ENCODE peak calls at places on chromosome 16, in nine cellular contexts. One of them, this sample, is unnamed.

GRCh38 chr16:77540656-77541055 is 105.8 kb upstream of the ADAMTS18 start:
- DNase-seq in Caco-2: no peak
- DNase-seq in activated naive CD4-positive, alpha-beta T cell treated with anti-CD3 and anti-CD28 coated beads, Interleukin-2, amount 10 ng/mL, durations not matched to agents 7 days and 5 days: no peak
- DNase-seq in activated T-cell treated with anti-CD3 and anti-CD28 coated beads for 1 hour: no peak
- DNase-seq in NCI-H1092: no peak
- DNase-seq in GM12891: no peak
- DNase-seq in activated CD8-positive, alpha-beta memory T cell treated with anti-CD3 and anti-CD28 coated beads for 48 hours: no peak
- DNase-seq in stimulated activated CD8-positive, alpha-beta memory T cell treated with anti-CD3 and anti-CD28 coated beads, Interleukin-15, amount 100 ng/mL, for 24 hours: no peak
- DNase-seq in activated naive CD8-positive, alpha-beta T cell treated with anti-CD3 and anti-CD28 coated beads, Interleukin-2, amount 50 U/mL, for 24 hours: no peak
- DNase-seq in this sample: no peak

GRCh38 chr16:12548270-12548983 is 255.3 kb downstream of the CPPED1 start:
- DNase-seq in Caco-2: no peak
- DNase-seq in activated naive CD4-positive, alpha-beta T cell treated with anti-CD3 and anti-CD28 coated beads, Interleukin-2, amount 10 ng/mL, durations not matched to agents 7 days and 5 days: no peak
- DNase-seq in activated T-cell treated with anti-CD3 and anti-CD28 coated beads for 1 hour: no peak
- DNase-seq in NCI-H1092: no peak
- DNase-seq in GM12891: no peak
- DNase-seq in activated CD8-positive, alpha-beta memory T cell treated with anti-CD3 and anti-CD28 coated beads for 48 hours: no peak
- DNase-seq in stimulated activated CD8-positive, alpha-beta memory T cell treated with anti-CD3 and anti-CD28 coated beads, Interleukin-15, amount 100 ng/mL, for 24 hours: no peak
- DNase-seq in activated naive CD8-positive, alpha-beta T cell treated with anti-CD3 and anti-CD28 coated beads, Interleukin-2, amount 50 U/mL, for 24 hours: no peak
- DNase-seq in this sample: no peak

GRCh38 chr16:89564476-89565255 is 4.2 kb downstream of the RPL13 start:
- DNase-seq in Caco-2: no peak
- DNase-seq in activated naive CD4-positive, alpha-beta T cell treated with anti-CD3 and anti-CD28 coated beads, Interleukin-2, amount 10 ng/mL, durations not matched to agents 7 days and 5 days: no peak
- DNase-seq in activated T-cell treated with anti-CD3 and anti-CD28 coated beads for 1 hour: no peak
- DNase-seq in NCI-H1092: no peak
- DNase-seq in GM12891: no peak
- DNase-seq in activated CD8-positive, alpha-beta memory T cell treated with anti-CD3 and anti-CD28 coated beads for 48 hours: no peak
- DNase-seq in stimulated activated CD8-positive, alpha-beta memory T cell treated with anti-CD3 and anti-CD28 coated beads, Interleukin-15, amount 100 ng/mL, for 24 hours: no peak
- DNase-seq in activated naive CD8-positive, alpha-beta T cell treated with anti-CD3 and anti-CD28 coated beads, Interleukin-2, amount 50 U/mL, for 24 hours: peak
- DNase-seq in this sample: no peak

GRCh38 chr16:72092832-72093447 is 480 bp downstream of the TXNL4B start:
- DNase-seq in Caco-2: no peak
- DNase-seq in activated naive CD4-positive, alpha-beta T cell treated with anti-CD3 and anti-CD28 coated beads, Interleukin-2, amount 10 ng/mL, durations not matched to agents 7 days and 5 days: no peak
- DNase-seq in activated T-cell treated with anti-CD3 and anti-CD28 coated beads for 1 hour: no peak
- DNase-seq in NCI-H1092: no peak
- DNase-seq in GM12891: no peak
- DNase-seq in activated CD8-positive, alpha-beta memory T cell treated with anti-CD3 and anti-CD28 coated beads for 48 hours: no peak
- DNase-seq in stimulated activated CD8-positive, alpha-beta memory T cell treated with anti-CD3 and anti-CD28 coated beads, Interleukin-15, amount 100 ng/mL, for 24 hours: no peak
- DNase-seq in activated naive CD8-positive, alpha-beta T cell treated with anti-CD3 and anti-CD28 coated beads, Interleukin-2, amount 50 U/mL, for 24 hours: peak
- DNase-seq in this sample: no peak

GRCh38 chr16:20944861-20945390 is 44.4 kb downstream of the LYRM1 start:
- DNase-seq in Caco-2: no peak
- DNase-seq in activated naive CD4-positive, alpha-beta T cell treated with anti-CD3 and anti-CD28 coated beads, Interleukin-2, amount 10 ng/mL, durations not matched to agents 7 days and 5 days: peak
- DNase-seq in activated T-cell treated with anti-CD3 and anti-CD28 coated beads for 1 hour: no peak
- DNase-seq in NCI-H1092: no peak
- DNase-seq in GM12891: no peak
- DNase-seq in activated CD8-positive, alpha-beta memory T cell treated with anti-CD3 and anti-CD28 coated beads for 48 hours: peak
- DNase-seq in stimulated activated CD8-positive, alpha-beta memory T cell treated with anti-CD3 and anti-CD28 coated beads, Interleukin-15, amount 100 ng/mL, for 24 hours: no peak
- DNase-seq in activated naive CD8-positive, alpha-beta T cell treated with anti-CD3 and anti-CD28 coated beads, Interleukin-2, amount 50 U/mL, for 24 hours: peak
- DNase-seq in this sample: no peak

GRCh38 chr16:85936761-85937343 is 37.9 kb downstream of the IRF8 start:
- DNase-seq in Caco-2: no peak
- DNase-seq in activated naive CD4-positive, alpha-beta T cell treated with anti-CD3 and anti-CD28 coated beads, Interleukin-2, amount 10 ng/mL, durations not matched to agents 7 days and 5 days: no peak
- DNase-seq in activated T-cell treated with anti-CD3 and anti-CD28 coated beads for 1 hour: no peak
- DNase-seq in NCI-H1092: no peak
- DNase-seq in GM12891: no peak
- DNase-seq in activated CD8-positive, alpha-beta memory T cell treated with anti-CD3 and anti-CD28 coated beads for 48 hours: no peak
- DNase-seq in stimulated activated CD8-positive, alpha-beta memory T cell treated with anti-CD3 and anti-CD28 coated beads, Interleukin-15, amount 100 ng/mL, for 24 hours: no peak
- DNase-seq in activated naive CD8-positive, alpha-beta T cell treated with anti-CD3 and anti-CD28 coated beads, Interleukin-2, amount 50 U/mL, for 24 hours: peak
- DNase-seq in this sample: no peak

GRCh38 chr16:81473969-81474959 is 29.7 kb downstream of the CMIP start:
- DNase-seq in Caco-2: no peak
- DNase-seq in activated naive CD4-positive, alpha-beta T cell treated with anti-CD3 and anti-CD28 coated beads, Interleukin-2, amount 10 ng/mL, durations not matched to agents 7 days and 5 days: no peak
- DNase-seq in activated T-cell treated with anti-CD3 and anti-CD28 coated beads for 1 hour: no peak
- DNase-seq in NCI-H1092: no peak
- DNase-seq in GM12891: no peak
- DNase-seq in activated CD8-positive, alpha-beta memory T cell treated with anti-CD3 and anti-CD28 coated beads for 48 hours: no peak
- DNase-seq in stimulated activated CD8-positive, alpha-beta memory T cell treated with anti-CD3 and anti-CD28 coated beads, Interleukin-15, amount 100 ng/mL, for 24 hours: no peak
- DNase-seq in activated naive CD8-positive, alpha-beta T cell treated with anti-CD3 and anti-CD28 coated beads, Interleukin-2, amount 50 U/mL, for 24 hours: no peak
- DNase-seq in this sample: no peak

GRCh38 chr16:56519459-56520250 is at the start of gene BBS2:
- DNase-seq in Caco-2: peak
- DNase-seq in activated naive CD4-positive, alpha-beta T cell treated with anti-CD3 and anti-CD28 coated beads, Interleukin-2, amount 10 ng/mL, durations not matched to agents 7 days and 5 days: peak
- DNase-seq in activated T-cell treated with anti-CD3 and anti-CD28 coated beads for 1 hour: peak
- DNase-seq in NCI-H1092: peak
- DNase-seq in GM12891: peak
- DNase-seq in activated CD8-positive, alpha-beta memory T cell treated with anti-CD3 and anti-CD28 coated beads for 48 hours: peak
- DNase-seq in stimulated activated CD8-positive, alpha-beta memory T cell treated with anti-CD3 and anti-CD28 coated beads, Interleukin-15, amount 100 ng/mL, for 24 hours: peak
- DNase-seq in activated naive CD8-positive, alpha-beta T cell treated with anti-CD3 and anti-CD28 coated beads, Interleukin-2, amount 50 U/mL, for 24 hours: peak
- DNase-seq in this sample: no peak

GRCh38 chr16:56814537-56815432 is 50.2 kb upstream of the SLC12A3 start:
- DNase-seq in Caco-2: peak
- DNase-seq in activated naive CD4-positive, alpha-beta T cell treated with anti-CD3 and anti-CD28 coated beads, Interleukin-2, amount 10 ng/mL, durations not matched to agents 7 days and 5 days: no peak
- DNase-seq in activated T-cell treated with anti-CD3 and anti-CD28 coated beads for 1 hour: no peak
- DNase-seq in NCI-H1092: no peak
- DNase-seq in GM12891: no peak
- DNase-seq in activated CD8-positive, alpha-beta memory T cell treated with anti-CD3 and anti-CD28 coated beads for 48 hours: no peak
- DNase-seq in stimulated activated CD8-positive, alpha-beta memory T cell treated with anti-CD3 and anti-CD28 coated beads, Interleukin-15, amount 100 ng/mL, for 24 hours: no peak
- DNase-seq in activated naive CD8-positive, alpha-beta T cell treated with anti-CD3 and anti-CD28 coated beads, Interleukin-2, amount 50 U/mL, for 24 hours: no peak
- DNase-seq in this sample: no peak

GRCh38 chr16:85213926-85214294 is 101.6 kb upstream of the CIBAR2 start:
- DNase-seq in Caco-2: no peak
- DNase-seq in activated naive CD4-positive, alpha-beta T cell treated with anti-CD3 and anti-CD28 coated beads, Interleukin-2, amount 10 ng/mL, durations not matched to agents 7 days and 5 days: no peak
- DNase-seq in activated T-cell treated with anti-CD3 and anti-CD28 coated beads for 1 hour: no peak
- DNase-seq in NCI-H1092: no peak
- DNase-seq in GM12891: no peak
- DNase-seq in activated CD8-positive, alpha-beta memory T cell treated with anti-CD3 and anti-CD28 coated beads for 48 hours: no peak
- DNase-seq in stimulated activated CD8-positive, alpha-beta memory T cell treated with anti-CD3 and anti-CD28 coated beads, Interleukin-15, amount 100 ng/mL, for 24 hours: no peak
- DNase-seq in activated naive CD8-positive, alpha-beta T cell treated with anti-CD3 and anti-CD28 coated beads, Interleukin-2, amount 50 U/mL, for 24 hours: no peak
- DNase-seq in this sample: no peak

GRCh38 chr16:56985288-56985961 is 3.9 kb upstream of the NLRC5 start:
- DNase-seq in Caco-2: no peak
- DNase-seq in activated naive CD4-positive, alpha-beta T cell treated with anti-CD3 and anti-CD28 coated beads, Interleukin-2, amount 10 ng/mL, durations not matched to agents 7 days and 5 days: no peak
- DNase-seq in activated T-cell treated with anti-CD3 and anti-CD28 coated beads for 1 hour: no peak
- DNase-seq in NCI-H1092: no peak
- DNase-seq in GM12891: no peak
- DNase-seq in activated CD8-positive, alpha-beta memory T cell treated with anti-CD3 and anti-CD28 coated beads for 48 hours: no peak
- DNase-seq in stimulated activated CD8-positive, alpha-beta memory T cell treated with anti-CD3 and anti-CD28 coated beads, Interleukin-15, amount 100 ng/mL, for 24 hours: no peak
- DNase-seq in activated naive CD8-positive, alpha-beta T cell treated with anti-CD3 and anti-CD28 coated beads, Interleukin-2, amount 50 U/mL, for 24 hours: peak
- DNase-seq in this sample: no peak

GRCh38 chr16:89256651-89257254 is 39.2 kb downstream of the ZNF778 start:
- DNase-seq in Caco-2: peak
- DNase-seq in activated naive CD4-positive, alpha-beta T cell treated with anti-CD3 and anti-CD28 coated beads, Interleukin-2, amount 10 ng/mL, durations not matched to agents 7 days and 5 days: peak
- DNase-seq in activated T-cell treated with anti-CD3 and anti-CD28 coated beads for 1 hour: peak
- DNase-seq in NCI-H1092: peak
- DNase-seq in GM12891: peak
- DNase-seq in activated CD8-positive, alpha-beta memory T cell treated with anti-CD3 and anti-CD28 coated beads for 48 hours: peak
- DNase-seq in stimulated activated CD8-positive, alpha-beta memory T cell treated with anti-CD3 and anti-CD28 coated beads, Interleukin-15, amount 100 ng/mL, for 24 hours: peak
- DNase-seq in activated naive CD8-positive, alpha-beta T cell treated with anti-CD3 and anti-CD28 coated beads, Interleukin-2, amount 50 U/mL, for 24 hours: peak
- DNase-seq in this sample: no peak

This sample was measured in glomerular endothelial cell.